ENCODE peak calls at places on chromosomes 7 and 10, in six cellular contexts. Z, Q, A, P, I and O are unnamed samples.

GRCh38 chr10:129775681-129776080 is 188.4 kb downstream of the EBF3 start:
- DNase-seq in Z (no peak), Q (no peak), A (no peak), P (no peak), I (no peak), O (no peak)

GRCh38 chr7:45682358-45682735 is 108.2 kb downstream of the ADCY1 start:
- DNase-seq in Z (no peak), Q (no peak), A (no peak), P (no peak), I (no peak), O (no peak)

GRCh38 chr10:91032614-91033248 is 111.8 kb upstream of the ANKRD1 start:
- DNase-seq in Z (no peak), Q (no peak), A (no peak), P (no peak), I (no peak), O (no peak)

GRCh38 chr7:22990588-22990949 is 23.4 kb downstream of the HYCC1 start:
- DNase-seq in Z (no peak), Q (no peak), A (no peak), P (no peak), I (no peak), O (no peak)

GRCh38 chr7:27487509-27487908 is 175.2 kb downstream of the HIBADH start:
- DNase-seq in Z (no peak), Q (no peak), A (no peak), P (no peak), I (no peak), O (no peak)

GRCh38 chr10:112587709-112588108 is 140.7 kb downstream of the VTI1A start:
- DNase-seq in Z (no peak), Q (no peak), A (no peak), P (no peak), I (no peak), O (no peak)

GRCh38 chr7:26334171-26334570 is 42.5 kb downstream of the SNX10 start:
- DNase-seq in Z (no peak), Q (no peak), A (no peak), P (no peak), I (no peak), O (no peak)

GRCh38 chr10:53650794-53651193 is 878.2 kb upstream of the MBL2 start:
- DNase-seq in Z (no peak), Q (no peak), A (no peak), P (no peak), I (no peak), O (no peak)

GRCh38 chr7:19713676-19714075 is 4.8 kb upstream of the POLR1F start:
- DNase-seq in Z (no peak), Q (peak; percentile 51), A (peak; percentile 23), P (peak; percentile 21), I (peak; percentile 15), O (peak; percentile 58)
- TF ChIP-seq JUND in Z (no peak), Q (no peak), A (no peak), P (no peak), I (no peak), O (no peak)

DNA sequence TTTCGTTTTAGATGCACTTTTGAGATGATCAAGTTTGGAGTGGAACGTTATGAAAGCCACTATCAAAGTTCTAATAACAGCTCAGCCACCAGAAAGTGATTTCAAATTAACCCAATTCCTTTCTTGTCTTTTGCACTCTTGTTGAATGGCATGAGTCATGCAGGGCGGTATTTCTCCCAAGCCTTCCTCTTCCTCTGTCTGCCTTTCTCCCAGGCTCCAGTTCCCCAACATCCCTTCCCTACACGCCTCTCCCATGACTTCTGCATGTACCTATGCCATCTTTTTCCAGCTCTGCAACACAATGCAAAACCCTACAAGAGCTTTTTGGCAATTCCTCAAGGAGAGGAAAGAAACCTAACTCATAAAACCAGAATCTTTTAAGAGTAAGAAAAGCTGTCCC is 21.8 kb upstream of the NPS start:
- DNase-seq in Z (no peak), Q (no peak), A (no peak), P (no peak), I (no peak), O (no peak)
- TF ChIP-seq JUND in Z (no peak), Q (no peak), A (no peak), P (no peak), I (no peak), O (no peak)

GRCh38 chr10:18229839-18230238 is 89.6 kb downstream of the CACNB2 start:
- DNase-seq in Z (no peak), Q (no peak), A (no peak), P (no peak), I (no peak), O (no peak)
- TF ChIP-seq JUND in Z (no peak), Q (no peak), A (no peak), P (no peak), I (peak; percentile 47), O (no peak)

GRCh38 chr10:119335671-119336353 is 128.4 kb downstream of the GRK5 start:
- DNase-seq in Z (no peak), Q (no peak), A (no peak), P (no peak), I (no peak), O (no peak)

GRCh38 chr10:119339099-119339498 is 131.7 kb downstream of the GRK5 start:
- DNase-seq in Z (no peak), Q (no peak), A (no peak), P (no peak), I (no peak), O (no peak)

GRCh38 chr10:119337223-119337622 is 129.9 kb downstream of the GRK5 start:
- DNase-seq in Z (no peak), Q (no peak), A (no peak), P (no peak), I (no peak), O (no peak)

GRCh38 chr10:119337796-119338432 is 130.5 kb downstream of the GRK5 start:
- DNase-seq in Z (no peak), Q (no peak), A (no peak), P (no peak), I (no peak), O (no peak)

GRCh38 chr10:119336599-119336998 is 129.2 kb downstream of the GRK5 start:
- DNase-seq in Z (no peak), Q (no peak), A (no peak), P (no peak), I (no peak), O (no peak)
- TF ChIP-seq JUND in Z (no peak), Q (no peak), A (no peak), P (no peak), I (no peak), O (no peak)

GRCh38 chr7:332020-332517 is 42.1 kb downstream of the FOXL3 start:
- DNase-seq in Z (no peak), Q (no peak), A (no peak), P (no peak), I (no peak), O (no peak)
- TF ChIP-seq JUND in Z (no peak), Q (no peak), A (no peak), P (no peak), I (no peak), O (no peak)

DNA sequence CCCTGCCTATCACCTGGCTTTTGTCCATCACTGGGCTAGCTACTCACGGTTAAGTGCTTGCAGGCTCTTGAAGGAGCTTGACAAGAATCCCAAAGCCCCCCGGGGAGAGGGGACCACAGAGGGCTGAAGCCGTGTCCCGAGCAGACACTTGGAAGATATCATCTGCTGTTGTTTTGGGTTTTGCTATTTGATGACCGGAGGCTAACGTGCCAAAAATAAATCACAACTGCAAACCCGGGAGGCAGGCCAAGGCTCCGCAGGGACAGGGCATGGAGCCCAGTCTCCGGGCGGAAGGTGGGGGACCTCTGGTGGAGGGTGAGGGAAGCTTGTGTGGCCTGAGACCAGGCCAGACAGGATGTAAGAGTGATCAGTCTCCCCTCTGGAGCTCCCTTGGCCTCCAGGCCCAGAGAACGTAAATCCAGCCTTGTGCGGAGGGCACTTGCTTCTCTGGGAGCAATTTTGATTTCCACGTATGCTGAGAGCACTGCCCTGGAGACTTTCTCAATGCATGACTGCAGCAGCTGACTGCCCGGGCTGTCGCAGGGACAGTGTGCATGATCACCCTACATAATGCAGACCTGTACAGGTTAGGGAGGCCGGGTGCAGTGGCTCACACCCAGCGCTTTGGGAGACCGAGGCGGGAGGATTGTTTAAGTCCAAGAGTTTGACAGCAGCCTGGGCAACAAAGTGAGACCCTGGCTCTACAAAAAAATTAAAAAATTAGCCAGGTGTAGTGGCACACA is at the start of gene PHKG1:
- DNase-seq in Z (no peak), Q (no peak), A (peak; percentile 33), P (peak; percentile 34), I (peak; percentile 74), O (peak; percentile 70)
- TF ChIP-seq JUND in Z (no peak), Q (no peak), A (no peak), P (no peak), I (peak; percentile 12), O (no peak)

GRCh38 chr10:103793920-103794883 is 61.2 kb downstream of the SH3PXD2A start:
- DNase-seq in Z (no peak), Q (no peak), A (peak; percentile 99), P (no peak), I (no peak), O (peak; percentile 74)
- TF ChIP-seq JUND in Z (no peak), Q (no peak), A (peak; percentile 73), P (no peak), I (no peak), O (no peak)